ENCODE peak calls at places on chromosomes 12 and 14, in six cellular contexts. W, K, H, X, E and N are unnamed samples.

GRCh38 chr12:53971129-53971528 is 1.8 kb upstream of the HOXC11 start:
- DNase-seq in W (no peak), X (no peak), E (no peak), K (no peak), H (no peak), N (no peak)

GRCh38 chr14:68668531-68668930 is 124.3 kb downstream of the ZFP36L1 start:
- DNase-seq in E (no peak), W (no peak), H (no peak), K (no peak), X (no peak), N (no peak)

GRCh38 chr12:3931206-3931605 is 58.0 kb upstream of the PARP11 start:
- DNase-seq in K (no peak), H (no peak), X (no peak), W (no peak), E (no peak), N (no peak)

GRCh38 chr12:73465106-73465505 is 1072.5 kb upstream of the ATXN7L3B start:
- DNase-seq in E (peak; percentile 5), K (no peak), X (no peak), H (no peak), W (no peak), N (no peak)

GRCh38 chr12:56413392-56413791 is 35.8 kb downstream of the TIMELESS start:
- DNase-seq in W (no peak), H (no peak), X (no peak), K (no peak), E (no peak), N (no peak)

GRCh38 chr12:93908846-93909592 is 231.8 kb downstream of the CRADD start:
- DNase-seq in H (no peak), E (no peak), X (no peak), W (no peak), K (no peak), N (no peak)

GRCh38 chr12:92144631-92145480 is 790 bp downstream of the BTG1 start:
- DNase-seq in H (peak; percentile 27), E (no peak), K (peak; percentile 45), W (no peak), X (no peak), N (peak; percentile 88)

GRCh38 chr12:104653730-104654328 is 197.1 kb downstream of the CHST11 start:
- DNase-seq in K (peak; percentile 59), X (no peak), E (no peak), W (no peak), H (peak; percentile 13), N (no peak)

GRCh38 chr14:54116972-54117371 is 160.3 kb upstream of the BMP4 start:
- DNase-seq in E (no peak), H (peak; percentile 66), K (no peak), W (no peak), X (no peak), N (peak; percentile 77)

GRCh38 chr12:128820723-128821432 is 2.9 kb downstream of the SLC15A4 start:
- DNase-seq in X (no peak), W (no peak), H (no peak), K (no peak), E (no peak), N (no peak)

GRCh38 chr12:5096241-5096880 is 52.7 kb downstream of the KCNA5 start:
- DNase-seq in X (no peak), E (no peak), W (peak; percentile 4), K (no peak), H (no peak), N (no peak)

GRCh38 chr14:53668861-53669260 is 287.8 kb downstream of the BMP4 start:
- DNase-seq in X (no peak), W (no peak), H (no peak), E (no peak), K (no peak), N (no peak)

GRCh38 chr12:15837141-15837781 is 44.9 kb upstream of the STRAP start:
- DNase-seq in W (no peak), E (no peak), H (no peak), X (no peak), K (no peak), N (no peak)

GRCh38 chr12:6462234-6462995 is 8.1 kb downstream of the VAMP1 start:
- DNase-seq in X (no peak), E (no peak), H (no peak), W (no peak), K (no peak), N (peak; percentile 18)

GRCh38 chr12:104535383-104535782 is 78.6 kb downstream of the CHST11 start:
- DNase-seq in X (no peak), K (no peak), H (no peak), E (no peak), W (no peak), N (no peak)

GRCh38 chr12:34219046-34219770 is 196.9 kb downstream of the ALG10 start:
- DNase-seq in X (no peak), K (no peak), H (no peak), W (no peak), E (no peak), N (no peak)

GRCh38 chr12:57518176-57518919 is 2.0 kb downstream of the DDIT3 start:
- DNase-seq in H (no peak), K (no peak), E (no peak), W (no peak), X (no peak), N (no peak)

GRCh38 chr12:111180830-111181726 is 187.8 kb downstream of the PHETA1 start:
- DNase-seq in E (no peak), K (no peak), W (no peak), H (no peak), X (no peak), N (no peak)

GRCh38 chr12:130555628-130556485 is 160.2 kb downstream of the RIMBP2 start:
- DNase-seq in X (no peak), K (no peak), E (no peak), H (no peak), W (no peak), N (no peak)

GRCh38 chr12:130686511-130686981 is 29.6 kb downstream of the RIMBP2 start:
- DNase-seq in K (no peak), E (no peak), H (no peak), X (no peak), W (no peak), N (no peak)

GRCh38 chr14:63478024-63478423 is 65.2 kb downstream of the PPP2R5E start:
- DNase-seq in K (no peak), W (no peak), H (no peak), E (no peak), X (peak; percentile 79), N (no peak)

GRCh38 chr12:66035289-66035961 is 95.1 kb downstream of the LLPH start:
- DNase-seq in H (peak; percentile 42), E (no peak), X (no peak), K (no peak), W (peak; percentile 68), N (peak; percentile 71)

GRCh38 chr12:14367097-14367661 is 1.7 kb downstream of the ATF7IP start:
- DNase-seq in H (peak; percentile 29), E (no peak), X (peak; percentile 71), W (no peak), K (no peak), N (peak; percentile 73)

GRCh38 chr14:103401223-103402214 is 16.3 kb downstream of the MARK3 start:
- DNase-seq in W (no peak), K (no peak), E (no peak), X (no peak), H (no peak), N (peak; percentile 79)

GRCh38 chr14:44846232-44846824 is 115.4 kb downstream of the KLHL28 start:
- DNase-seq in E (no peak), K (peak; percentile 20), X (peak; percentile 27), W (peak; percentile 28), H (peak; percentile 27), N (peak; percentile 38)

GRCh38 chr12:95393191-95393790 is 80.7 kb upstream of the METAP2 start:
- DNase-seq in H (no peak), E (no peak), W (peak; percentile 31), K (no peak), X (no peak), N (no peak)

GRCh38 chr14:36738269-36738668 is 76.6 kb downstream of the PAX9 start:
- DNase-seq in X (no peak), K (no peak), W (no peak), E (no peak), H (no peak), N (no peak)

GRCh38 chr14:35766700-35767082 is 42.4 kb downstream of the RALGAPA1 start:
- DNase-seq in X (no peak), W (no peak), K (no peak), H (no peak), E (no peak), N (no peak)

GRCh38 chr12:51869490-51869865 is 18.4 kb upstream of the ANKRD33 start:
- DNase-seq in H (no peak), E (no peak), W (no peak), K (no peak), X (no peak), N (no peak)
- TF ChIP-seq EZH2 in H (no peak), E (no peak), W (no peak), K (no peak), X (no peak), N (no peak)

DNA sequence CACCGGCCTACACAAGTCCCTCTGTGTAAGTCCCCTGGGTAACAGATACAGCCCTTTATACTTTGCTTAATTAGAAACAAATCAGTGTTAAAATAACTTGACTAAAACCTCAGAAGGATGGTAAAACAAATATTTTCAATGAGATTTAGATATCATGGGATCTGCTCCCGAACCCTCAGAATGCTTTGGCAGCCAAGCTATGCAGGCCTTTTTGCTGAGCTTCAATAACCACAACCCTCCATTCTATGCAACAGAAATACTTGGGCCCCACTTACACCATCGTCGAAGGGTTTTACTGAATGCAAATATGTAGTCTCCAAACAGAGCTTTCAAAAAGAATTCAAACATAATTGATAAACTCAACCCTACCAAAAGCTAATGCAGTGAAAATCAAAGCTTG is 29.3 kb upstream of the PITPNM2 start:
- DNase-seq in E (no peak), X (no peak), K (no peak), W (no peak), H (no peak), N (no peak)
- TF ChIP-seq POLR2A in E (no peak), X (no peak), K (no peak), W (no peak), H (no peak), N (no peak)

GRCh38 chr14:48731260-48731659 is 854.9 kb downstream of the RPS29 start:
- DNase-seq in W (no peak), K (no peak), X (no peak), H (no peak), E (no peak), N (no peak)

GRCh38 chr14:48735607-48736006 is 850.6 kb downstream of the RPS29 start:
- DNase-seq in K (no peak), X (no peak), E (no peak), H (no peak), W (no peak), N (no peak)
- TF ChIP-seq EZH2 in K (no peak), X (no peak), E (no peak), H (no peak), W (no peak), N (no peak)

DNA sequence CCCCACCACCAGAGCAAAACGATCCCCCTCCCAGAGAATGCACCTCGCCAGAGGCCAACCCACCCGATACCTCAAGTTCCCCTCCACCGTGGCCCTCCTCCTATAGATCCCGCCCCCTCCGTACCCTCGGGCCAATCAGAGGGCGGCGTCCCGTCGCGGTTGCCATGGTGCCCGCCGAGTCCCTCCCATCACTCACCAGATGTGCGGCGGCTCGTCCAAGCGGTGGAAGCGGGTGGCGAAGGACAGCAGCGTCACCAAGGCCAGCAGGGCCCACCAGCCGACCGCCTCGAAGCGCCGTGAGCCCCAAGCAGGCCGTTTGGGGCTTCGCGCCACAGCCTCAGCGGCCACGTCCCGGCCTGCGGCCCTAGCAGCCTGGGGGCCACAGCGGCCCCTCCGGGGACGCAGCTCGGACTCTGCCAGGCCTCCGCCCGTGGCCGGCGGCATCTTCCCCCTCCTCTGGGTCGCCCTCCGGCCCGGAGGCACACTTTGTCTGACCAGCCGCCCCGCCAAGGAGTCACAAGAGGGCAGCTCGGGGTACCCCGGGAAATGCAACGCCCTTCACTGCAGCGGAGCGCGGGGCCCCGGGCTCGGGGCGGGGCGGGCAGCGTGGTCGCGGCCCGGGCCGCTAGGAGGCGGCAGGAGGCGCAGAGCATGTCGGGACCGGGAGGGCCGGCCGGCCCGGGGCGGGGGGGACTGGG is at the start of gene POMT2:
- DNase-seq in W (peak; percentile 78), X (peak; percentile 64), E (peak; percentile 84), H (peak; percentile 88), K (peak; percentile 90), N (peak; percentile 94)
- TF ChIP-seq POLR2A in W (peak; percentile 50), X (no peak), E (peak; percentile 57), H (peak; percentile 78), K (peak; percentile 52), N (no peak)